ENCODE peak calls at places on chromosomes 2 and 18, in six cellular contexts. U is PC-3; V is sigmoid colon; X is CD4-positive, CD25-positive, alpha-beta regulatory T cell; A is foreskin keratinocyte; P is ovary. W is an unnamed sample.

GRCh38 chr2:24049485-24050021 is at the start of gene FKBP1B:
- DNase-seq in U (peak; percentile 50), V (peak; percentile 72), X (peak; percentile 54), A (peak; percentile 32), P (peak; percentile 66), W (peak; percentile 58)

GRCh38 chr2:27721335-27721734 is 50.2 kb upstream of the MRPL33 start:
- DNase-seq in U (peak; percentile 58), V (no peak), X (no peak), A (no peak), P (no peak), W (no peak)

GRCh38 chr2:159195719-159196118 is 90.8 kb downstream of the WDSUB1 start:
- DNase-seq in U (no peak), V (no peak), X (no peak), A (no peak), P (no peak), W (no peak)

GRCh38 chr2:64963719-64964118 is 25.5 kb upstream of the SLC1A4 start:
- DNase-seq in U (no peak), V (no peak), X (no peak), A (no peak), P (no peak), W (no peak)

GRCh38 chr2:238700506-238701050 is 147.3 kb upstream of the TWIST2 start:
- DNase-seq in U (no peak), V (no peak), X (no peak), A (no peak), P (no peak), W (no peak)

GRCh38 chr18:63562284-63562683 is 20.1 kb downstream of the SERPINB12 start:
- DNase-seq in U (no peak), V (no peak), X (no peak), A (no peak), P (no peak), W (no peak)

GRCh38 chr2:165637396-165637795 is 156.7 kb downstream of the GALNT3 start:
- DNase-seq in U (peak; percentile 28), V (no peak), X (no peak), A (no peak), P (no peak), W (no peak)

GRCh38 chr2:84694088-84694622 is 177.9 kb downstream of the DNAH6 start:
- DNase-seq in U (no peak), V (no peak), X (peak; percentile 74), A (no peak), P (no peak), W (no peak)

GRCh38 chr2:120763931-120764330 is 28.3 kb downstream of the GLI2 start:
- DNase-seq in U (no peak), V (peak; percentile 46), X (no peak), A (no peak), P (peak; percentile 36), W (no peak)

GRCh38 chr2:70793450-70793849 is 3.0 kb upstream of the FIGLA start:
- DNase-seq in U (no peak), V (no peak), X (no peak), A (no peak), P (no peak), W (no peak)

GRCh38 chr2:180322781-180323180 is 315.7 kb upstream of the CWC22 start:
- DNase-seq in U (peak; percentile 61), V (no peak), X (no peak), A (peak; percentile 36), P (no peak), W (no peak)

GRCh38 chr18:45686892-45687611 is 36.9 kb upstream of the SLC14A1 start:
- DNase-seq in U (no peak), V (no peak), X (peak; percentile 91), A (no peak), P (no peak), W (peak; percentile 46)

GRCh38 chr2:126448611-126449010 is 207.3 kb upstream of the GYPC start:
- DNase-seq in U (no peak), V (no peak), X (no peak), A (no peak), P (no peak), W (no peak)

GRCh38 chr18:40440088-40440487 is 1514.9 kb upstream of the PIK3C3 start:
- DNase-seq in U (no peak), V (no peak), X (no peak), A (no peak), P (no peak), W (no peak)

GRCh38 chr2:62270728-62271127 is 74.8 kb downstream of the B3GNT2 start:
- DNase-seq in U (no peak), V (peak; percentile 81), X (no peak), A (no peak), P (peak; percentile 76), W (peak; percentile 34)

GRCh38 chr2:8737571-8738175 is 55.8 kb downstream of the ID2 start:
- DNase-seq in U (no peak), V (no peak), X (no peak), A (peak; percentile 32), P (no peak), W (no peak)

GRCh38 chr2:224449212-224450147 is 47.6 kb upstream of the FAM124B start:
- DNase-seq in U (peak; percentile 48), V (no peak), X (peak; percentile 53), A (no peak), P (no peak), W (no peak)

GRCh38 chr2:49271060-49271665 is 116.8 kb upstream of the FSHR start:
- DNase-seq in U (no peak), V (no peak), X (no peak), A (no peak), P (no peak), W (no peak)

GRCh38 chr2:172087780-172088244 is 2.5 kb downstream of the DLX1 start:
- DNase-seq in U (no peak), V (no peak), X (no peak), A (no peak), P (no peak), W (no peak)

GRCh38 chr2:11290713-11291112 is 53.7 kb downstream of the ROCK2 start:
- DNase-seq in U (no peak), V (no peak), X (no peak), A (no peak), P (no peak), W (no peak)

GRCh38 chr2:143796051-143796450 is 666.8 kb downstream of the ARHGAP15 start:
- DNase-seq in U (no peak), V (no peak), X (no peak), A (no peak), P (no peak), W (no peak)

GRCh38 chr2:177353084-177353483 is 39.5 kb upstream of the AGPS start:
- DNase-seq in U (no peak), V (peak; percentile 81), X (no peak), A (no peak), P (no peak), W (no peak)

GRCh38 chr2:164875334-164876205 is 33.9 kb upstream of the COBLL1 start:
- DNase-seq in U (no peak), V (no peak), X (no peak), A (no peak), P (no peak), W (no peak)

GRCh38 chr18:5546660-5547059 is 2.9 kb upstream of the EPB41L3 start:
- DNase-seq in U (peak; percentile 30), V (no peak), X (no peak), A (peak; percentile 24), P (no peak), W (peak; percentile 23)

GRCh38 chr2:209614630-209615369 is 156.8 kb upstream of the UNC80 start:
- DNase-seq in U (no peak), V (no peak), X (no peak), A (no peak), P (no peak), W (no peak)

GRCh38 chr2:240469239-240469636 is 33.8 kb downstream of the GPC1 start:
- DNase-seq in U (no peak), V (peak; percentile 55), X (no peak), A (no peak), P (no peak), W (no peak)

DNA sequence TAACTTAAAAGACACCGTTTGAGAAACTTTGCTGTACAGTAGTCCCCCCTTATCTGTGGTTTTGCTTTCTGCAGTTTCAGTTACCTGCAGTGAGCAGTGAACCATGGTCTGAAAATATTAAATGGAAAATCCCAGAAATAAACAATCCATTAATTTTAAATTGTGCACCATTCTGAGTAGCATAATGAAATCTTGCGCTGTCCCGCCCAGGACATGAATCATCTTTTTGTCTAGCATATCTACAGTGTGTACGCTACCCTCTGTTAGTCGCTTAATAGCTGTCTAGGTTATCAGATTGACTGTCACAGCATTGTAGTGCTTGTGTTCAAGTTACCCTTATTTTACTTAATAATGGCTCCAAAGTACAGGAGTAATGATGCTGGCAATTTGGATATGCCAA is 6.1 kb downstream of the ARPC2 start:
- DNase-seq in U (no peak), V (no peak), X (peak; percentile 46), A (peak; percentile 45), P (no peak), W (no peak)
- H3K4me1 ChIP-seq in U (peaks cover 19% of the 10 kb centered on the region), V (peaks cover 66% of the 10 kb centered on the region), X (peaks cover 95% of the 10 kb centered on the region), A (peaks cover 47% of the 10 kb centered on the region), P (peaks cover 14% of the 10 kb centered on the region), W (peaks cover 77% of the 10 kb centered on the region)

GRCh38 chr2:45438872-45439665 is 172.0 kb downstream of the SRBD1 start:
- DNase-seq in U (no peak), V (no peak), X (no peak), A (no peak), P (no peak), W (no peak)
- H3K4me1 ChIP-seq in U (peaks cover 21% of the 10 kb centered on the region), V (peaks cover 7% of the 10 kb centered on the region), X (no peaks in the 10 kb centered on the region), A (peaks cover 5% of the 10 kb centered on the region), P (no peaks in the 10 kb centered on the region), W (peaks cover 8% of the 10 kb centered on the region)

GRCh38 chr2:193869564-193869963 is 1674.8 kb upstream of the TMEFF2 start:
- DNase-seq in U (peak; percentile 13), V (no peak), X (no peak), A (no peak), P (no peak), W (no peak)
- H3K4me1 ChIP-seq in U (no peaks in the 10 kb centered on the region), V (no peaks in the 10 kb centered on the region), X (no peaks in the 10 kb centered on the region), A (no peaks in the 10 kb centered on the region), P (no peaks in the 10 kb centered on the region), W (no peaks in the 10 kb centered on the region)

DNA sequence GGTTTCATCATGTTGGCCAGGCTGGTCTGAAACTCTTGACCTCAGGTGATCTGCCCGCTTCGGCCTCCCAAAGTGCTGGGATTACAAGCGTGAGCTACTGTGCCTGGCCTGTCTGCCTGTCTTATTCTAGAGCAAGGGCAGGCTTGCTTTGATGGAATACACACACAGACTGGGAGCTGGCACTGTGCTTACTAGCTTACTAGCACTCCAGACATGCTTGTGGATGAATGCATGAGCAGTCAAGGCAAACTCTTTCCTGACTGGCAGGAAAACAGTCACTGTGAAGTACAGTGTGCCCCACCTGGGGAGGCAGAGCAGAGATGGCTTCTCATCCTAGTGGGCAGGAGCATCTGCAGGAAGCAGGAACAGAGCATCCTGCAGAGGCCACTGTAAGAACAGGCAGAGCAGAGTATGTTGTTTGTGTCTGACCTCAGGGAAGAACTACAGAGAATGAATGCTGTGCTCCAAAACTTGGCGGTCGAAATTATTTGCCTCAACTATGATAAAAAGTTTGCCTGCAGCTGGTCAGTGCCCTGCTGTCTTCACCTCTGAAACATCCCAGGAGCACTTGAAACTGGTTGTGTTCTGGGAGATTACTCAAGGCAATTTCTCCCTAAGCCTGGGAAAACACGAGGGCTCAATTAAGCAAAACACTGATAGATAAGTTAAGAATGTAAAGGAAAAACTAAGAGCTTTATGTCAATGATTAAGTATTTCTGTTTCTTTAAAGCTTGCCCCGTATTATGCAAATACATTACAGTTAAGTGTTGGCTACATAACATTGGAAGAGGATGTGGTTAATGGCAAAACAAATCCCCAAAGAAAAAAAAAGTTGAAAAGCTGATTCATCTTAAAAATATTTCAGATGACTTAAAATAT is 102.4 kb downstream of the VAPA start:
- DNase-seq in U (peak; percentile 63), V (peak; percentile 78), X (no peak), A (peak; percentile 91), P (no peak), W (no peak)
- H3K4me1 ChIP-seq in U (peaks cover 31% of the 10 kb centered on the region), V (peaks cover 46% of the 10 kb centered on the region), X (no peaks in the 10 kb centered on the region), A (peaks cover 30% of the 10 kb centered on the region), P (peaks cover 6% of the 10 kb centered on the region), W (peaks cover 16% of the 10 kb centered on the region)

GRCh38 chr2:221958224-221958623 is 340.6 kb downstream of the PAX3 start:
- DNase-seq in U (peak; percentile 13), V (no peak), X (no peak), A (no peak), P (no peak), W (no peak)
- H3K4me1 ChIP-seq in U (no peaks in the 10 kb centered on the region), V (no peaks in the 10 kb centered on the region), X (no peaks in the 10 kb centered on the region), A (no peaks in the 10 kb centered on the region), P (no peaks in the 10 kb centered on the region), W (no peaks in the 10 kb centered on the region)